ENCODE peak calls at places on chromosomes 12 and 14, in seven cellular contexts. One of them, this sample, is unnamed.

GRCh38 chr12:132291402-132292175 is 37.8 kb downstream of the GALNT9 start:
- DNase-seq in astrocyte of the cerebellum: no peak
- DNase-seq in HFF-Myc: no peak
- DNase-seq in GM10248: no peak
- DNase-seq in HFFc6: no peak
- DNase-seq in right atrium auricular region: no peak
- DNase-seq in coronary artery: no peak
- DNase-seq in this sample: no peak

GRCh38 chr12:42284876-42285275 is 41.0 kb downstream of the ZCRB1 start:
- DNase-seq in astrocyte of the cerebellum: no peak
- DNase-seq in HFF-Myc: no peak
- DNase-seq in GM10248: no peak
- DNase-seq in HFFc6: no peak
- DNase-seq in right atrium auricular region: no peak
- DNase-seq in coronary artery: no peak
- DNase-seq in this sample: no peak

GRCh38 chr12:18752280-18752920 is 14.5 kb downstream of the CAPZA3 start:
- DNase-seq in astrocyte of the cerebellum: peak
- DNase-seq in HFF-Myc: peak
- DNase-seq in GM10248: no peak
- DNase-seq in HFFc6: peak
- DNase-seq in right atrium auricular region: no peak
- DNase-seq in coronary artery: no peak
- DNase-seq in this sample: peak

GRCh38 chr12:127191124-127191523 is 1075.8 kb upstream of the TMEM132C start:
- DNase-seq in astrocyte of the cerebellum: peak
- DNase-seq in HFF-Myc: no peak
- DNase-seq in GM10248: no peak
- DNase-seq in HFFc6: peak
- DNase-seq in right atrium auricular region: no peak
- DNase-seq in coronary artery: no peak
- DNase-seq in this sample: peak

GRCh38 chr12:38465020-38465419 is 148.4 kb downstream of the ALG10B start:
- DNase-seq in astrocyte of the cerebellum: no peak
- DNase-seq in HFF-Myc: no peak
- DNase-seq in GM10248: no peak
- DNase-seq in HFFc6: no peak
- DNase-seq in right atrium auricular region: no peak
- DNase-seq in coronary artery: no peak
- DNase-seq in this sample: no peak

GRCh38 chr12:32098112-32098511 is 8.5 kb upstream of the BICD1 start:
- DNase-seq in astrocyte of the cerebellum: no peak
- DNase-seq in HFF-Myc: no peak
- DNase-seq in GM10248: no peak
- DNase-seq in HFFc6: no peak
- DNase-seq in right atrium auricular region: no peak
- DNase-seq in coronary artery: no peak
- DNase-seq in this sample: no peak

GRCh38 chr14:55605793-55606192 is 25.8 kb downstream of the KTN1 start:
- DNase-seq in astrocyte of the cerebellum: no peak
- DNase-seq in HFF-Myc: no peak
- DNase-seq in GM10248: no peak
- DNase-seq in HFFc6: no peak
- DNase-seq in right atrium auricular region: no peak
- DNase-seq in coronary artery: no peak
- DNase-seq in this sample: no peak

GRCh38 chr14:61153914-61154545 is 127.1 kb downstream of the TMEM30B start:
- DNase-seq in astrocyte of the cerebellum: no peak
- DNase-seq in HFF-Myc: no peak
- DNase-seq in GM10248: no peak
- DNase-seq in HFFc6: no peak
- DNase-seq in right atrium auricular region: no peak
- DNase-seq in coronary artery: no peak
- DNase-seq in this sample: no peak

GRCh38 chr12:110762891-110763290 is 20.2 kb upstream of the PPP1CC start:
- DNase-seq in astrocyte of the cerebellum: no peak
- DNase-seq in HFF-Myc: no peak
- DNase-seq in GM10248: no peak
- DNase-seq in HFFc6: no peak
- DNase-seq in right atrium auricular region: no peak
- DNase-seq in coronary artery: no peak
- DNase-seq in this sample: no peak

GRCh38 chr12:103331643-103332042 is 164.1 kb downstream of the C12orf42 start:
- DNase-seq in astrocyte of the cerebellum: no peak
- DNase-seq in HFF-Myc: no peak
- DNase-seq in GM10248: no peak
- DNase-seq in HFFc6: no peak
- DNase-seq in right atrium auricular region: no peak
- DNase-seq in coronary artery: no peak
- DNase-seq in this sample: no peak

GRCh38 chr14:70955543-70956480 is 48.6 kb downstream of the PCNX1 start:
- DNase-seq in astrocyte of the cerebellum: no peak
- DNase-seq in HFF-Myc: no peak
- DNase-seq in GM10248: peak
- DNase-seq in HFFc6: peak
- DNase-seq in right atrium auricular region: no peak
- DNase-seq in coronary artery: no peak
- DNase-seq in this sample: no peak

GRCh38 chr12:76520348-76520747 is 39.2 kb downstream of the OSBPL8 start:
- DNase-seq in astrocyte of the cerebellum: no peak
- DNase-seq in HFF-Myc: peak
- DNase-seq in GM10248: no peak
- DNase-seq in HFFc6: no peak
- DNase-seq in right atrium auricular region: no peak
- DNase-seq in coronary artery: no peak
- DNase-seq in this sample: no peak

GRCh38 chr12:111067498-111067897 is 147.1 kb upstream of the MYL2 start:
- DNase-seq in astrocyte of the cerebellum: no peak
- DNase-seq in HFF-Myc: no peak
- DNase-seq in GM10248: no peak
- DNase-seq in HFFc6: no peak
- DNase-seq in right atrium auricular region: no peak
- DNase-seq in coronary artery: no peak
- DNase-seq in this sample: no peak

GRCh38 chr12:29519585-29520182 is 22.2 kb upstream of the OVCH1 start:
- DNase-seq in astrocyte of the cerebellum: peak
- DNase-seq in HFF-Myc: no peak
- DNase-seq in GM10248: peak
- DNase-seq in HFFc6: peak
- DNase-seq in right atrium auricular region: no peak
- DNase-seq in coronary artery: no peak
- DNase-seq in this sample: no peak

DNA sequence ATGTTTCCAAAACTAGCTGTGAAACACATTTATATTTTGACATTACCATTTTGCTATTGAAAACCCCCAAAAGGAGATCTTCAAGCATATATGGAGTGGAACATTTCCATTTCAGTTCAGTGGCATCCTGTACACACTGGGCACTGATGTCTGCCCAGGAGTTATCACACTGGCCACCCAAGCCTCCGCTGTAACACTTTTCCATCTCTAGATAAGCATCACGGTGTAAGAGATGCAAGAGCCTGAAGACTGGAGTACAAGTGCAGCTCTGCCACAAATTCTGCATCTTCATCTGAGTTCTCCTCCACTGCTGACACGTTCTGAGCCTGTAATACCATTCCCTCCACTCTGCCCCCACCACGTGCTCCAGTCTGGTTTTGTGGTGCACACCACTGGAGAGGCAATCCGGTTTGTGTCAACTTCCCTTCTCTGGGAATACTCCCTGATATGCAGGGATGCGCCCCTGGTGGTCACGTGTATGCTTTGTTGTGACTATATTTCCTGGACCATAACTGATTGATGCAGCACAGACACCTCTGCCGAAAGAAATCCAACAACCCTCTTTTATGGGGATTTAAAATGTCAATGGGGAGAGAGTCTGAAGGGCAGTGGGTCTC is 12.7 kb downstream of the SPTLC2 start:
- DNase-seq in astrocyte of the cerebellum: no peak
- DNase-seq in HFF-Myc: no peak
- DNase-seq in GM10248: no peak
- DNase-seq in HFFc6: no peak
- DNase-seq in right atrium auricular region: no peak
- DNase-seq in coronary artery: no peak
- DNase-seq in this sample: no peak
- TF ChIP-seq CTCF in astrocyte of the cerebellum: peak
- TF ChIP-seq CTCF in HFF-Myc: peak
- TF ChIP-seq CTCF in GM10248: no peak
- TF ChIP-seq CTCF in HFFc6: peak
- TF ChIP-seq CTCF in right atrium auricular region: no peak
- TF ChIP-seq CTCF in coronary artery: no peak
- TF ChIP-seq CTCF in this sample: peak

DNA sequence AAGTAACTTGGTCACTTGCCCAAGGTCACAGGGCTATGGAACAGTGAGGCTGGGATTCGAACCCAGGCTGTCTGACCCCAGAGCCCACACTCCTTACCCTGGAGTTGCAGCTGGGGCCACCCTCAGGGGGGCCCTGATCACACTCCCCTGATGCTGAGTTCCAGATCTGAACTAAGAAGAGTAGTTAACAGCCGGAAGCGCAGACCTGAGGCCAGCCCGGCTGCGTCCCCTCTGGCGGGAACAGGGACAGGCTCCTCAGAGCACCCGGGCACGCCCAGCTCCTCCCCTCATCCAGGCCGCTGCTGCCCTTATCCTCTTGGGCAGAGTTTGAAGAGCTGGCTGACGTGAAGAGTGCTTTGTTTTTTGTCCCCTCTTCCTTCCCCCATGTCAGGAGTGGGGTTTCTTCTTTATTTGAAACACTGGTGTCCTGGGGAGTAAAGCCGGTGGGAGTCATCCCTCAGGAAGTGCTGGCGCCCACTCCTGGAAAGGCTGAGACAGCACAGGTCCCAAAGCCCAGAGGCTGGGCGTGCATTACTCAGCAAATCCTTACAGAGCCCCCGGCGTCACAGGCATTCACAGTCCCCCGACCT is 8.7 kb downstream of the PHB2 start:
- DNase-seq in astrocyte of the cerebellum: no peak
- DNase-seq in HFF-Myc: no peak
- DNase-seq in GM10248: peak
- DNase-seq in HFFc6: peak
- DNase-seq in right atrium auricular region: peak
- DNase-seq in coronary artery: peak
- DNase-seq in this sample: no peak
- TF ChIP-seq CTCF in astrocyte of the cerebellum: peak
- TF ChIP-seq CTCF in HFF-Myc: peak
- TF ChIP-seq CTCF in GM10248: peak
- TF ChIP-seq CTCF in HFFc6: peak
- TF ChIP-seq CTCF in right atrium auricular region: peak
- TF ChIP-seq CTCF in coronary artery: no peak
- TF ChIP-seq CTCF in this sample: peak

GRCh38 chr14:41922014-41922413 is 315.3 kb downstream of the LRFN5 start:
- DNase-seq in astrocyte of the cerebellum: no peak
- DNase-seq in HFF-Myc: no peak
- DNase-seq in GM10248: no peak
- DNase-seq in HFFc6: no peak
- DNase-seq in right atrium auricular region: no peak
- DNase-seq in coronary artery: no peak
- DNase-seq in this sample: no peak

DNA sequence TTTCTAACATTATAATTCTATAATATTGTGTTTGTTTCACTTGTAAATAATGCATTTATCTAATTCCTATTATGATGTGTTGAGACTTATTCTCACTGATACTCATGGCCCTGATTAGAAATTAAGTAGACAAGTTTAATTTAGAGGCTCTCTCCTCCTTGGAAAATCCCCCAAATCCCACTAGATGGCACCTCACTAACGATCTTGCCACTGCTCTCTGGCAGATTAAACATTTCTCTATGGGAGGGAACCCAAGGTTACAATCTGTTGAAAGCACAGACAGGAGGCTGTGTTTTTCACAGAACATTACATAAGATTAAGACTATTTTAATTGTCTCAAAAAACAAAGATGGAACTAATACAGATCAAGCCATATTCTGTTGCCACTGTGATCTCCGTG is 318.7 kb downstream of the LRFN5 start:
- DNase-seq in astrocyte of the cerebellum: peak
- DNase-seq in HFF-Myc: peak
- DNase-seq in GM10248: no peak
- DNase-seq in HFFc6: no peak
- DNase-seq in right atrium auricular region: no peak
- DNase-seq in coronary artery: no peak
- DNase-seq in this sample: no peak
- TF ChIP-seq CTCF in astrocyte of the cerebellum: peak
- TF ChIP-seq CTCF in HFF-Myc: peak
- TF ChIP-seq CTCF in GM10248: no peak
- TF ChIP-seq CTCF in HFFc6: no peak
- TF ChIP-seq CTCF in right atrium auricular region: no peak
- TF ChIP-seq CTCF in coronary artery: no peak
- TF ChIP-seq CTCF in this sample: peak

DNA sequence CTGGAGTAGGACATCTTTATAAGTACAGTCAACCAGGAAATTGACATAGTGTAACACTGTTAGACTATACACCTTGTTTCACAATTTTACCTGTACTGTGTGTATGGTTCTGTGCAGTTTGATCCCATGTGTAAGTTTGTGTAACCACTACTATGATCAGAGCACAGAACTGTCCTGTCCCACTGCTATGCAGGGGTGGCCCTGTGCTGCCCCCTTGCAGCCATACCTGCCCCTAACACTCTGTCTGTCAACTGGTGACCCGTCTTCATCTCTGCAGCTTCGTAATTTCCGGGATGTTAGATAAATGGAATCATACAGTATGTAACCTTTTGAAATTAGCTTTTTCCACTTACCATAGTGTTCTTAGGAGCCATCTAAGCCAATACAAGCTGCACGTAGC is 58.7 kb upstream of the RD3L start:
- DNase-seq in astrocyte of the cerebellum: no peak
- DNase-seq in HFF-Myc: no peak
- DNase-seq in GM10248: no peak
- DNase-seq in HFFc6: no peak
- DNase-seq in right atrium auricular region: no peak
- DNase-seq in coronary artery: peak
- DNase-seq in this sample: no peak
- TF ChIP-seq CTCF in astrocyte of the cerebellum: no peak
- TF ChIP-seq CTCF in HFF-Myc: peak
- TF ChIP-seq CTCF in GM10248: no peak
- TF ChIP-seq CTCF in HFFc6: peak
- TF ChIP-seq CTCF in right atrium auricular region: peak
- TF ChIP-seq CTCF in coronary artery: no peak
- TF ChIP-seq CTCF in this sample: no peak

DNA sequence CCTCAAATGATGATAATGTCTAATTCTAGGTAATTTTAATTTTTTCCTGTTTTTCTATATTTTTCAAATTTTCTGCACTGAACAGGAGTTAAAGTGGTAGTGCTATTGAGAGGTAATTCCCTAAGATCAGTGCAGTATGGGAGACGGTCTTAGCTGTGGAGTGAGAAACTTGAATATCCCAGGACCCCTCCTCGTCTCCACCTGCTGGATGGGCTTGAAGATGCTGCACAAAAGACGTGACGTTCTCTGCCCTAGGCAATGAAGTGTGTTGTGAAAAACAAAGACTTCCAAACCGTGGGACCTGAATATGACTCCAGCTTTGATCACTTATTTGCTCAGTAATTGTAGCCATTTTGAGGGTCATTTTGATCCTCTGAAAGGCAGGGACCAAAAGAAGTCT is 298.1 kb downstream of the VRK1 start:
- DNase-seq in astrocyte of the cerebellum: no peak
- DNase-seq in HFF-Myc: no peak
- DNase-seq in GM10248: no peak
- DNase-seq in HFFc6: no peak
- DNase-seq in right atrium auricular region: no peak
- DNase-seq in coronary artery: no peak
- DNase-seq in this sample: no peak
- TF ChIP-seq CTCF in astrocyte of the cerebellum: no peak
- TF ChIP-seq CTCF in HFF-Myc: no peak
- TF ChIP-seq CTCF in GM10248: no peak
- TF ChIP-seq CTCF in HFFc6: no peak
- TF ChIP-seq CTCF in right atrium auricular region: no peak
- TF ChIP-seq CTCF in coronary artery: no peak
- TF ChIP-seq CTCF in this sample: no peak

GRCh38 chr12:23952071-23952470 is 2.6 kb upstream of the SOX5 start:
- DNase-seq in astrocyte of the cerebellum: no peak
- DNase-seq in HFF-Myc: no peak
- DNase-seq in GM10248: no peak
- DNase-seq in HFFc6: no peak
- DNase-seq in right atrium auricular region: no peak
- DNase-seq in coronary artery: no peak
- DNase-seq in this sample: no peak
- TF ChIP-seq CTCF in astrocyte of the cerebellum: no peak
- TF ChIP-seq CTCF in HFF-Myc: no peak
- TF ChIP-seq CTCF in GM10248: no peak
- TF ChIP-seq CTCF in HFFc6: no peak
- TF ChIP-seq CTCF in right atrium auricular region: no peak
- TF ChIP-seq CTCF in coronary artery: no peak
- TF ChIP-seq CTCF in this sample: no peak

This sample was measured in AG04449.